ENCODE peak calls at places on chromosomes 13 and 19, in eight cellular contexts. J is thoracic aorta; A is effector memory CD4-positive, alpha-beta T cell; I is SK-N-SH; N is lower leg skin; Y is fibroblast of villous mesenchyme; S is CD8-positive, alpha-beta memory T cell; R is choroid plexus epithelial cell. K is an unnamed sample.

GRCh38 chr13:105255472-105255871 is 1280.0 kb downstream of the EFNB2 start:
- DNase-seq in I (no peak), R (no peak), S (no peak), J (no peak), A (no peak), Y (no peak), N (no peak), K (no peak)

GRCh38 chr19:23116802-23117571 is at the start of gene ZNF730:
- DNase-seq in Y (peak; percentile 84), A (no peak), J (no peak), N (no peak), R (peak; percentile 69), I (peak; percentile 85), S (no peak), K (no peak)

GRCh38 chr19:49390978-49391304 is 2.9 kb downstream of the KASH5 start:
- DNase-seq in R (no peak), S (no peak), J (no peak), I (no peak), N (no peak), Y (no peak), A (no peak), K (no peak)

GRCh38 chr19:40640744-40641143 is 39.6 kb downstream of the LTBP4 start:
- DNase-seq in S (no peak), Y (peak; percentile 62), A (no peak), I (no peak), N (no peak), R (peak; percentile 76), J (no peak), K (no peak)

GRCh38 chr13:50403311-50403710 is 388.1 kb downstream of the KCNRG start:
- DNase-seq in N (no peak), S (no peak), R (no peak), I (no peak), Y (no peak), A (no peak), J (no peak), K (no peak)

GRCh38 chr19:49595006-49595818 is 4.2 kb downstream of the PRR12 start:
- DNase-seq in N (no peak), Y (no peak), R (no peak), I (no peak), J (no peak), S (no peak), A (no peak), K (no peak)

GRCh38 chr13:109844396-109844795 is 58.0 kb upstream of the IRS2 start:
- DNase-seq in Y (no peak), S (no peak), I (no peak), A (no peak), N (no peak), R (peak; percentile 56), J (no peak), K (no peak)

GRCh38 chr19:50175924-50176323 is 12.8 kb upstream of the IZUMO2 start:
- DNase-seq in Y (no peak), J (no peak), S (no peak), A (no peak), R (no peak), N (no peak), I (no peak), K (no peak)

GRCh38 chr13:38662362-38662761 is 24.5 kb upstream of the FREM2 start:
- DNase-seq in J (no peak), Y (no peak), S (no peak), N (no peak), I (no peak), A (no peak), R (peak; percentile 87), K (no peak)

GRCh38 chr19:18417250-18418033 is 1.8 kb upstream of the SSBP4 start:
- DNase-seq in Y (peak; percentile 90), R (peak; percentile 88), J (no peak), I (peak; percentile 91), N (peak; percentile 95), S (peak; percentile 64), A (no peak), K (no peak)

GRCh38 chr13:111372651-111373425 is 52.4 kb downstream of the TEX29 start:
- DNase-seq in Y (no peak), J (no peak), S (no peak), A (no peak), N (no peak), I (no peak), R (no peak), K (peak; percentile 69)

GRCh38 chr13:30112602-30113435 is 194.5 kb downstream of the KATNAL1 start:
- DNase-seq in Y (peak; percentile 90), N (peak; percentile 96), J (no peak), S (peak; percentile 85), R (peak; percentile 95), A (peak; percentile 66), I (peak; percentile 82), K (peak; percentile 88)
- H3K4me3 ChIP-seq in Y (peak overlapping the region; percentile 30), N (no peak overlapping the region), J (peak overlapping the region; percentile 40), S (no peak overlapping the region), R (no peak overlapping the region), A (no peak overlapping the region), I (peak overlapping the region; percentile 21), K (peak overlapping the region; percentile 36)

GRCh38 chr19:13014921-13015280 is 19.6 kb downstream of the NFIX start:
- DNase-seq in I (no peak), Y (no peak), S (no peak), J (no peak), R (no peak), N (no peak), A (no peak), K (no peak)
- H3K4me3 ChIP-seq in I (no peak overlapping the region), Y (no peak overlapping the region), S (no peak overlapping the region), J (peak overlapping the region; percentile 81), R (no peak overlapping the region), N (no peak overlapping the region), A (no peak overlapping the region), K (no peak overlapping the region)

GRCh38 chr19:918152-918437 is 962 bp downstream of the KISS1R start:
- DNase-seq in N (no peak), S (no peak), R (no peak), Y (no peak), A (no peak), J (no peak), I (no peak), K (no peak)
- H3K4me3 ChIP-seq in N (no peak overlapping the region), S (peak overlapping the region; percentile 34), R (no peak overlapping the region), Y (no peak overlapping the region), A (peak overlapping the region; percentile 58), J (peak overlapping the region; percentile 64), I (no peak overlapping the region), K (no peak overlapping the region)

DNA sequence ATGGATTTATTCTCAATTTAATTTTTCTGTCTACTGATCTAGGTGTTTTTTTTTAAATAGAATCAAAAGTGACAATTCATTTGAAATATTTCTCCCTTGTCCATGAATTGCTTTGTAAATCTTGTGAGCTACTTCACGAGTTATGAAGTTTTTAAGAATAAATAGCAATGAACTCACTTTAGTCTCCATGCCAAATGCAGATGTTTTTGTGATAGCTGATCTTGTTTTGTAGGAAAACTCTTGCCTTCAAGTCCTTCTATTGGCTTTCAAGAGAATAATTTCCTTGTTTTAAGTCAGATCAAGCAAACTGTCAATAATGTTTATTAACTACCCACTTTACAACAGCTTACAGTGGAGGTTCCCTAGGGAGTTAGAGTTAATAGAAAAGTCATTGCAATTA is 99.8 kb downstream of the ITGBL1 start:
- DNase-seq in R (no peak), A (no peak), I (no peak), N (no peak), J (no peak), Y (peak; percentile 25), S (no peak), K (no peak)
- H3K4me3 ChIP-seq in R (no peak overlapping the region), A (no peak overlapping the region), I (no peak overlapping the region), N (no peak overlapping the region), J (no peak overlapping the region), Y (no peak overlapping the region), S (no peak overlapping the region), K (no peak overlapping the region)

DNA sequence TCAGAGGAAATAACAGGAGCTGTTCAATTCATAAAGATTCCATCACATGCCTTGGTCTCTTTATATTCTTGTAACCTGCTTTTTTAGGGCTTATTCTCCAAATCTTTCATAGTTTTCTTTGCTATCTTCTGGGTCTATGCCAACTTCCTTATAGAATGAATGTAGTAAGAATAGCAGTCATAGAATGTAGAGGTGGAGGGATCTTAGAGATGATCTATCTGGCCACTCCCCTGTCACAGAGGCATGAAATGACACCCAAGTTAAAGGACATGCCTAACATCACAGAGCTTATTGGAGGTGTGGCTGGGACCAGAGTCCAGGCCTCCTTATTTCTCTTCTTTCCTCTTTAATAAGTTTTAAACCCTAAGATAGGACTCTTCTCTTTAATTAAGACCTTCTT is 13.2 kb downstream of the LCP1 start:
- DNase-seq in A (no peak), Y (no peak), R (no peak), J (no peak), N (no peak), I (no peak), S (no peak), K (no peak)
- H3K4me3 ChIP-seq in A (peak overlapping the region; percentile 35), Y (no peak overlapping the region), R (no peak overlapping the region), J (no peak overlapping the region), N (no peak overlapping the region), I (no peak overlapping the region), S (peak overlapping the region; percentile 3), K (no peak overlapping the region)

DNA sequence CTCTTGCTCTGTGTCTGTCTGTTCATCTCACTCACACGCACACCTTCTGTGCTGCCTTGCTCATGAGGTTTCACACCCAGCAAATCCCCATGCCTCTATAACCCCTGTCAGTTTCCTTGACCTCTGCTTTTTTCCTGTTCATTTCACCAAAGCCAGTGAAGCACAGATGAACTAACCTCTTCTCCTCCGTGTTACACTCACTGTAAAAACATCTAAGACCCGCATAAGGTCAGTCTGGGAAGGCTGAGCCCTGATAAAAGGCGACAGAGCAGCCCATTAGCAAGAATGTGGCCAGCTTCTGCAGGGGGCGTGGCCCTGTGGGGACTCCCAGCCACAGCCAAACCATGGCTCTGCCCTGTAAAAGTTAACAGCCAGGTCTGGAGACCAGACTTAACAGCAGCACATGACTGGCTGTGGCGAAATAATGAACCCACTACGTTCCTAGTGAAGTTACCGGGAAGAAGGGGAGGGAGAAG is 42.8 kb upstream of the NPAS1 start:
- DNase-seq in J (no peak), A (no peak), I (peak; percentile 57), S (no peak), Y (peak; percentile 94), N (peak; percentile 92), R (peak; percentile 65), K (no peak)
- H3K4me3 ChIP-seq in J (peak overlapping the region; percentile 3), A (no peak overlapping the region), I (no peak overlapping the region), S (no peak overlapping the region), Y (no peak overlapping the region), N (no peak overlapping the region), R (no peak overlapping the region), K (no peak overlapping the region)

K was measured in Jurkat, Clone E6-1.